ENCODE peak calls at places on chromosomes 12 and 14, in six cellular contexts. I is neuronal stem cell, C is H9, G is PC-3, P is Karpas-422, S is mammary epithelial cell. N is an unnamed sample.

GRCh38 chr14:99262977-99263448 is 9.0 kb downstream of the BCL11B start:
- DNase-seq in I (no peak), C (no peak), G (no peak), P (no peak), S (no peak), N (no peak)

GRCh38 chr14:58749066-58749669 is 111.4 kb downstream of the DACT1 start:
- DNase-seq in I (no peak), C (no peak), G (peak), P (peak), S (peak), N (no peak)

GRCh38 chr14:105076805-105077648 is 11.8 kb upstream of the GPR132 start:
- DNase-seq in I (no peak), C (no peak), G (no peak), P (no peak), S (no peak), N (no peak)

GRCh38 chr12:6199531-6200265 is 502 bp upstream of the CD9 start:
- DNase-seq in I (no peak), C (peak), G (peak), P (no peak), S (no peak), N (no peak)

GRCh38 chr12:93127582-93128331 is 198.7 kb upstream of the EEA1 start:
- DNase-seq in I (no peak), C (peak), G (no peak), P (peak), S (peak), N (no peak)

GRCh38 chr12:109443794-109444193 is 33.3 kb downstream of the KCTD10 start:
- DNase-seq in I (no peak), C (no peak), G (no peak), P (no peak), S (no peak), N (no peak)

GRCh38 chr12:99393763-99394162 is 253.8 kb upstream of the GARIN6 start:
- DNase-seq in I (no peak), C (no peak), G (no peak), P (peak), S (no peak), N (no peak)

GRCh38 chr12:16881986-16882385 is 276.0 kb upstream of the LMO3 start:
- DNase-seq in I (no peak), C (no peak), G (no peak), P (no peak), S (no peak), N (no peak)

GRCh38 chr12:124109760-124110159 is 136.7 kb downstream of the ZNF664 start:
- DNase-seq in I (no peak), C (peak), G (peak), P (peak), S (peak), N (peak)

GRCh38 chr12:132673288-132674179 is 13.6 kb downstream of the POLE start:
- DNase-seq in I (no peak), C (no peak), G (no peak), P (no peak), S (no peak), N (no peak)

GRCh38 chr14:105430535-105430934 is 10.9 kb downstream of the MTA1 start:
- DNase-seq in I (no peak), C (no peak), G (peak), P (no peak), S (peak), N (no peak)

GRCh38 chr14:91233936-91234790 is 10.3 kb downstream of the GPR68 start:
- DNase-seq in I (no peak), C (no peak), G (no peak), P (no peak), S (no peak), N (no peak)

GRCh38 chr14:91232631-91233030 is 11.9 kb downstream of the GPR68 start:
- DNase-seq in I (no peak), C (no peak), G (no peak), P (no peak), S (no peak), N (no peak)

GRCh38 chr14:91230363-91231035 is 14.0 kb downstream of the GPR68 start:
- DNase-seq in I (no peak), C (no peak), G (peak), P (no peak), S (no peak), N (peak)

GRCh38 chr14:91231446-91231845 is 13.1 kb downstream of the GPR68 start:
- DNase-seq in I (no peak), C (no peak), G (no peak), P (no peak), S (no peak), N (no peak)

DNA sequence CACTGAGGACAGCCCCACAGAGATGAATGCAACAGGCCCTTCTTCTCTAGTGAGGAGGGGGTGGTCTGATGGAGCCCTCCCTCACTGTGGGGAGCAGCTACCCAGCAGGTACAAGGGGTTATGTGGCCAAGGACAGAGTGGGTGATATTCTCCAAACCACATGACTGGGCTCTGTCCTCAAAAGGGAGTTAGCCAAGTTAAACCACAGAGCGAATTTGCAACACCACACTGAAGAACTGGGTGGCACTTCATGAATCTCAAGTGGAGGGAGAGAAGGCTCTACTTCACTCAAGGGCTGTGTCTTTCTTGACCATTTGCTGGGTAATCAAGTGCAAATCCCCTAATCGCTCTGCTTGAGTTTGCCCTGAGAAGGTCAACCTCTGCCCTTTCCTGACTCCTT is 12.5 kb downstream of the GPR68 start:
- DNase-seq in I (no peak), C (no peak), G (no peak), P (no peak), S (no peak), N (no peak)
- H2AFZ ChIP-seq in I (no peak), C (no peak), G (no peak), P (no peak), S (no peak), N (no peak)

DNA sequence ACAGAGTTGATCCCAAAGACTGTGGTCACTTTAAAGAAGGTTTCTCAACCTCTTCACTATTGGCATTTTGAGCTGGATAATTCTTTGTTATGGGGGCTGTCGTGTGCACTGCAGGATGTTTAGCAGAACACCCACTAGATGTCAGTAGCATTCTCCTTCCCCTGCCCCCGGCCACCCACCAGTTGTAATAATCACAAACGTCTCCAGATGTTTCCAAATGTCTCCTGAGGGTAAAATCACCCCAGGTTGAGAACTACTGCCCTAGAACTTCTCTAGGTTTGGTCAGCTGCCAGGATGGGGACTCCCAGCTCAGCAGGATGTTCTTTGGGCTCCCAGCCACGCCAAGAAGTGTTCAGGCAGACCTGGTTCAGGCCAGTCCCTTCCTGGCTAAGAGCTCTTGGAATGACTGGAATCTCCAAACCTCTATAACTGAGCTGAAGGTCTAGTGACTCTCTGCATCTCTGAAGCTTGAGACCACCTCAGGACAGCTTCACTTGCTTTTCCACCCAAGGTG is 12.5 kb upstream of the AJUBA start:
- DNase-seq in I (no peak), C (peak), G (peak), P (peak), S (peak), N (peak)
- H3K27ac ChIP-seq in I (no peak), C (no peak), G (no peak), P (no peak), S (no peak), N (peak)

DNA sequence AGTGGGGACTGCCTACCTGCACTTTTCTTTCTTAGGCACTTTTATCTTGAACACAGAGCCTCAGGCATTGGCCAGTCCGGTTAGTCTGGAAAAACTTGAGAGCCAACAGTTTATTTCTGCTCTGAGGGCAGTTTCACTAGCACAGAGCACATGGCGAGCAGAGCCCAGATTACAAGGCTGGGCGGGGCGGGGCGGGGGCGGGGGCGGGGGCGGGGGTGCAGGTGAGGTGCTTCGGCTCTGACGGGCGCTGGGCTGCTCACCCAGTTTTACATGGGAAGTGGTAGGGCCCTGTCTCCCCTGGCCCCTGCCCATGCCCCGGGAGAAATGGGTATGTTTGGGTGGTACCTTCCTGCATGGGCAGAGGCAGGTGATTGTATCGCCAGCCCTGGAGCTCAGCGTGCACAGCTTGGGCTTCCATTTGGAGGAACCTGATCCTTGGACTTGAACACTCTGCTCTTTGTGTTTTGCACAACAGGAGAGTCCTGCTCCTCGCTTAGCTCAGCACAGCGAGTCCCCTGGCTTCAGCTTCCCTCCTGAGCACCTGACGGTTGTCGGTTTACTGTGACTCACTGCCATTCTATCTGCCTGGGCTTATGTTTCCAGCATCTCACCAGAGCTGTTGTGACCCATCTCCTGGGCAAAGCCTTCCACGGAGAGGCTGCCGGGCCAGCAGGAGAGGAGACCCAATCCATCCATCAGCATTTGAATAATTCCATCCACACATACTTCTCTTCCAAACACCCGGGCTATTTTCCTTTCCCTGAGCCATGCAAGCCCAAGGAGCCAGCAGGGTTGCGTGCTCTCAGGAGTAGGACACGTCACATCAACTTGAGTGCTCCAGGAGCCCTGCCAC is 108.5 kb downstream of the ARF6 start:
- DNase-seq in I (no peak), C (peak), G (peak), P (peak), S (peak), N (peak)
- H2AFZ ChIP-seq in I (peak), C (no peak), G (peak), P (peak), S (peak), N (no peak)

DNA sequence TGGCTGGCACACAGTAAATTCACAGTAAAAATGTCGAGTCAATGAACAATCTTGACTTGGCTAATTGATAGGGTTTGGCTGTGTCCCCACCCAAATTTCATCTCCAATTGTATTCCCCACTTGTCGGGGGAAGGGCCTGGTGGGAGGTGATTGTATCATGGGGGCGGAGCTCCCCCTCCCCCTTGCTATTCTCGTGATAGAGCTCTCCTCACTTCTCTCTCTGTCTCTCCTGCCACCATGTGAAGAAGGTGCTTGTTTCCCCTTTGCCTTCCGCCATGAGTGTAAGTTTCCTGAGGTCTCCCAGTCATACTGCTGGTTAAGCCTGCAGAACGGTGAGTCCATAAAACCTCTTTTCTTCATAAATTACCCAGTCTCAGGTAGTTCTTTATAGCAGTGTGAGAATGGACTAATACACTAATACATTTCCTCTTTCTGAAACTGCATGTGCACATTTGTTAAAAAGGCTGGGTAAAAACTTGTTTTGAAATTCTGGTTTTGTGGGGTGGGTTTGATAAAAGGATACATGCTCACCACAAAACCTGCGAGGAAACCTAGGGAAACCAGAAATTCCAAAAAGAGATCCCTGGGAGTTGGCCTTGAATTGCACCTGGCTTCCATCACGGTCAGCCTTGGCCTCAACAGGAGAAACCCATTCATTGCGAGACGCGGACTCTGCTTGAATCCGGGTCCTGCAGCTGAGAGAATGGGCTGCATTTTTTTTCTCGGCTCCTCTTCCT is 16.2 kb upstream of the MYL2 start:
- DNase-seq in I (no peak), C (peak), G (no peak), P (no peak), S (no peak), N (no peak)
- H3K27ac ChIP-seq in I (no peak), C (peak), G (no peak), P (no peak), S (no peak), N (no peak)

GRCh38 chr12:103161582-103161981 is 204.1 kb downstream of the ASCL1 start:
- DNase-seq in I (no peak), C (no peak), G (no peak), P (no peak), S (no peak), N (no peak)

GRCh38 chr12:103172447-103173112 is 215.1 kb downstream of the ASCL1 start:
- DNase-seq in I (no peak), C (no peak), G (no peak), P (no peak), S (no peak), N (no peak)

GRCh38 chr12:103166949-103167348 is 209.5 kb downstream of the ASCL1 start:
- DNase-seq in I (no peak), C (no peak), G (no peak), P (no peak), S (no peak), N (no peak)
- H2AFZ ChIP-seq in I (no peak), C (no peak), G (no peak), P (no peak), S (no peak), N (no peak)

N was measured in DND-41.